ENCODE peak calls at places on chromosomes 1 and 21, in five cellular contexts. One of them, this sample, is unnamed.

GRCh38 chr1:154595621-154596020 is 12.4 kb downstream of the ADAR start:
- DNase-seq in stimulated activated CD4-positive, alpha-beta T cell treated with anti-CD3 and anti-CD28 coated beads, Interleukin-1b, Interleukin-23, amount 100 ng/mL, for 4 hours: no peak
- DNase-seq in H1: no peak
- DNase-seq in NCI-H446 treated with DMSO at 0.1 percent for 48 hours: no peak
- DNase-seq in stimulated activated CD8-positive, alpha-beta memory T cell treated with anti-CD3 and anti-CD28 coated beads, Interleukin-15, amount 100 ng/mL, for 4 hours: no peak
- DNase-seq in this sample: no peak

GRCh38 chr1:217364220-217364619 is 266.7 kb downstream of the GPATCH2 start:
- DNase-seq in stimulated activated CD4-positive, alpha-beta T cell treated with anti-CD3 and anti-CD28 coated beads, Interleukin-1b, Interleukin-23, amount 100 ng/mL, for 4 hours: no peak
- DNase-seq in H1: no peak
- DNase-seq in NCI-H446 treated with DMSO at 0.1 percent for 48 hours: no peak
- DNase-seq in stimulated activated CD8-positive, alpha-beta memory T cell treated with anti-CD3 and anti-CD28 coated beads, Interleukin-15, amount 100 ng/mL, for 4 hours: no peak
- DNase-seq in this sample: no peak

GRCh38 chr1:184801503-184801902 is 46.8 kb upstream of the EDEM3 start:
- DNase-seq in stimulated activated CD4-positive, alpha-beta T cell treated with anti-CD3 and anti-CD28 coated beads, Interleukin-1b, Interleukin-23, amount 100 ng/mL, for 4 hours: no peak
- DNase-seq in H1: no peak
- DNase-seq in NCI-H446 treated with DMSO at 0.1 percent for 48 hours: peak; percentile 17
- DNase-seq in stimulated activated CD8-positive, alpha-beta memory T cell treated with anti-CD3 and anti-CD28 coated beads, Interleukin-15, amount 100 ng/mL, for 4 hours: no peak
- DNase-seq in this sample: no peak

GRCh38 chr1:13701274-13701650 is 1.3 kb downstream of the PRDM2 start:
- DNase-seq in stimulated activated CD4-positive, alpha-beta T cell treated with anti-CD3 and anti-CD28 coated beads, Interleukin-1b, Interleukin-23, amount 100 ng/mL, for 4 hours: no peak
- DNase-seq in H1: no peak
- DNase-seq in NCI-H446 treated with DMSO at 0.1 percent for 48 hours: no peak
- DNase-seq in stimulated activated CD8-positive, alpha-beta memory T cell treated with anti-CD3 and anti-CD28 coated beads, Interleukin-15, amount 100 ng/mL, for 4 hours: no peak
- DNase-seq in this sample: no peak

GRCh38 chr1:61370908-61371279 is 288.5 kb downstream of the NFIA start:
- DNase-seq in stimulated activated CD4-positive, alpha-beta T cell treated with anti-CD3 and anti-CD28 coated beads, Interleukin-1b, Interleukin-23, amount 100 ng/mL, for 4 hours: no peak
- DNase-seq in H1: no peak
- DNase-seq in NCI-H446 treated with DMSO at 0.1 percent for 48 hours: no peak
- DNase-seq in stimulated activated CD8-positive, alpha-beta memory T cell treated with anti-CD3 and anti-CD28 coated beads, Interleukin-15, amount 100 ng/mL, for 4 hours: no peak
- DNase-seq in this sample: no peak

GRCh38 chr1:53946252-53947171 is at the start of gene LRRC42:
- DNase-seq in stimulated activated CD4-positive, alpha-beta T cell treated with anti-CD3 and anti-CD28 coated beads, Interleukin-1b, Interleukin-23, amount 100 ng/mL, for 4 hours: peak; percentile 57
- DNase-seq in H1: no peak
- DNase-seq in NCI-H446 treated with DMSO at 0.1 percent for 48 hours: no peak
- DNase-seq in stimulated activated CD8-positive, alpha-beta memory T cell treated with anti-CD3 and anti-CD28 coated beads, Interleukin-15, amount 100 ng/mL, for 4 hours: no peak
- DNase-seq in this sample: no peak

GRCh38 chr1:241985787-241986186 is 13.1 kb downstream of the MAP1LC3C start:
- DNase-seq in stimulated activated CD4-positive, alpha-beta T cell treated with anti-CD3 and anti-CD28 coated beads, Interleukin-1b, Interleukin-23, amount 100 ng/mL, for 4 hours: no peak
- DNase-seq in H1: peak; percentile 68
- DNase-seq in NCI-H446 treated with DMSO at 0.1 percent for 48 hours: no peak
- DNase-seq in stimulated activated CD8-positive, alpha-beta memory T cell treated with anti-CD3 and anti-CD28 coated beads, Interleukin-15, amount 100 ng/mL, for 4 hours: no peak
- DNase-seq in this sample: no peak

GRCh38 chr21:45523411-45524101 is 18.7 kb downstream of the SLC19A1 start:
- DNase-seq in stimulated activated CD4-positive, alpha-beta T cell treated with anti-CD3 and anti-CD28 coated beads, Interleukin-1b, Interleukin-23, amount 100 ng/mL, for 4 hours: no peak
- DNase-seq in H1: no peak
- DNase-seq in NCI-H446 treated with DMSO at 0.1 percent for 48 hours: no peak
- DNase-seq in stimulated activated CD8-positive, alpha-beta memory T cell treated with anti-CD3 and anti-CD28 coated beads, Interleukin-15, amount 100 ng/mL, for 4 hours: no peak
- DNase-seq in this sample: no peak

GRCh38 chr1:234718509-234719453 is 108.8 kb upstream of the IRF2BP2 start:
- DNase-seq in stimulated activated CD4-positive, alpha-beta T cell treated with anti-CD3 and anti-CD28 coated beads, Interleukin-1b, Interleukin-23, amount 100 ng/mL, for 4 hours: no peak
- DNase-seq in H1: no peak
- DNase-seq in NCI-H446 treated with DMSO at 0.1 percent for 48 hours: no peak
- DNase-seq in stimulated activated CD8-positive, alpha-beta memory T cell treated with anti-CD3 and anti-CD28 coated beads, Interleukin-15, amount 100 ng/mL, for 4 hours: no peak
- DNase-seq in this sample: no peak

GRCh38 chr1:19373206-19374126 is 61.3 kb downstream of the SLC66A1 start:
- DNase-seq in stimulated activated CD4-positive, alpha-beta T cell treated with anti-CD3 and anti-CD28 coated beads, Interleukin-1b, Interleukin-23, amount 100 ng/mL, for 4 hours: no peak
- DNase-seq in H1: no peak
- DNase-seq in NCI-H446 treated with DMSO at 0.1 percent for 48 hours: no peak
- DNase-seq in stimulated activated CD8-positive, alpha-beta memory T cell treated with anti-CD3 and anti-CD28 coated beads, Interleukin-15, amount 100 ng/mL, for 4 hours: no peak
- DNase-seq in this sample: no peak

GRCh38 chr1:90778487-90778886 is 61.4 kb upstream of the BARHL2 start:
- DNase-seq in stimulated activated CD4-positive, alpha-beta T cell treated with anti-CD3 and anti-CD28 coated beads, Interleukin-1b, Interleukin-23, amount 100 ng/mL, for 4 hours: no peak
- DNase-seq in H1: no peak
- DNase-seq in NCI-H446 treated with DMSO at 0.1 percent for 48 hours: no peak
- DNase-seq in stimulated activated CD8-positive, alpha-beta memory T cell treated with anti-CD3 and anti-CD28 coated beads, Interleukin-15, amount 100 ng/mL, for 4 hours: no peak
- DNase-seq in this sample: no peak

GRCh38 chr21:36377391-36377842 is 7.8 kb upstream of the CHAF1B start:
- DNase-seq in stimulated activated CD4-positive, alpha-beta T cell treated with anti-CD3 and anti-CD28 coated beads, Interleukin-1b, Interleukin-23, amount 100 ng/mL, for 4 hours: no peak
- DNase-seq in H1: no peak
- DNase-seq in NCI-H446 treated with DMSO at 0.1 percent for 48 hours: no peak
- DNase-seq in stimulated activated CD8-positive, alpha-beta memory T cell treated with anti-CD3 and anti-CD28 coated beads, Interleukin-15, amount 100 ng/mL, for 4 hours: no peak
- DNase-seq in this sample: no peak

GRCh38 chr1:214473392-214473791 is 78.0 kb downstream of the PTPN14 start:
- DNase-seq in stimulated activated CD4-positive, alpha-beta T cell treated with anti-CD3 and anti-CD28 coated beads, Interleukin-1b, Interleukin-23, amount 100 ng/mL, for 4 hours: no peak
- DNase-seq in H1: no peak
- DNase-seq in NCI-H446 treated with DMSO at 0.1 percent for 48 hours: no peak
- DNase-seq in stimulated activated CD8-positive, alpha-beta memory T cell treated with anti-CD3 and anti-CD28 coated beads, Interleukin-15, amount 100 ng/mL, for 4 hours: no peak
- DNase-seq in this sample: no peak

GRCh38 chr1:116766616-116767469 is 12.6 kb downstream of the CD2 start:
- DNase-seq in stimulated activated CD4-positive, alpha-beta T cell treated with anti-CD3 and anti-CD28 coated beads, Interleukin-1b, Interleukin-23, amount 100 ng/mL, for 4 hours: no peak
- DNase-seq in H1: no peak
- DNase-seq in NCI-H446 treated with DMSO at 0.1 percent for 48 hours: no peak
- DNase-seq in stimulated activated CD8-positive, alpha-beta memory T cell treated with anti-CD3 and anti-CD28 coated beads, Interleukin-15, amount 100 ng/mL, for 4 hours: no peak
- DNase-seq in this sample: no peak

GRCh38 chr1:212980123-212980800 is 29.9 kb downstream of the VASH2 start:
- DNase-seq in stimulated activated CD4-positive, alpha-beta T cell treated with anti-CD3 and anti-CD28 coated beads, Interleukin-1b, Interleukin-23, amount 100 ng/mL, for 4 hours: no peak
- DNase-seq in H1: no peak
- DNase-seq in NCI-H446 treated with DMSO at 0.1 percent for 48 hours: no peak
- DNase-seq in stimulated activated CD8-positive, alpha-beta memory T cell treated with anti-CD3 and anti-CD28 coated beads, Interleukin-15, amount 100 ng/mL, for 4 hours: no peak
- DNase-seq in this sample: no peak

GRCh38 chr1:78170845-78171244 is 125.1 kb downstream of the GIPC2 start:
- DNase-seq in stimulated activated CD4-positive, alpha-beta T cell treated with anti-CD3 and anti-CD28 coated beads, Interleukin-1b, Interleukin-23, amount 100 ng/mL, for 4 hours: no peak
- DNase-seq in H1: no peak
- DNase-seq in NCI-H446 treated with DMSO at 0.1 percent for 48 hours: no peak
- DNase-seq in stimulated activated CD8-positive, alpha-beta memory T cell treated with anti-CD3 and anti-CD28 coated beads, Interleukin-15, amount 100 ng/mL, for 4 hours: no peak
- DNase-seq in this sample: no peak

GRCh38 chr1:156476501-156477298 is 23.9 kb downstream of the MEF2D start:
- DNase-seq in stimulated activated CD4-positive, alpha-beta T cell treated with anti-CD3 and anti-CD28 coated beads, Interleukin-1b, Interleukin-23, amount 100 ng/mL, for 4 hours: no peak
- DNase-seq in H1: no peak
- DNase-seq in NCI-H446 treated with DMSO at 0.1 percent for 48 hours: no peak
- DNase-seq in stimulated activated CD8-positive, alpha-beta memory T cell treated with anti-CD3 and anti-CD28 coated beads, Interleukin-15, amount 100 ng/mL, for 4 hours: no peak
- DNase-seq in this sample: no peak

GRCh38 chr1:112687361-112687760 is 12.9 kb downstream of the MOV10 start:
- DNase-seq in stimulated activated CD4-positive, alpha-beta T cell treated with anti-CD3 and anti-CD28 coated beads, Interleukin-1b, Interleukin-23, amount 100 ng/mL, for 4 hours: no peak
- DNase-seq in H1: no peak
- DNase-seq in NCI-H446 treated with DMSO at 0.1 percent for 48 hours: no peak
- DNase-seq in stimulated activated CD8-positive, alpha-beta memory T cell treated with anti-CD3 and anti-CD28 coated beads, Interleukin-15, amount 100 ng/mL, for 4 hours: no peak
- DNase-seq in this sample: no peak

This sample was measured in iPS DF 6.9.